ENCODE peak calls at places on chromosomes 12 and 14, in eight cellular contexts. One of them, this sample, is unnamed. For H3K4me1, the result is how much of the 10 kb centered on the place peaks cover.

GRCh38 chr12:23084236-23084995 is 459.4 kb downstream of the ETNK1 start:
- DNase-seq in Panc1: no peak
- DNase-seq in esophagus muscularis mucosa: no peak
- DNase-seq in stomach: no peak
- DNase-seq in upper lobe of left lung: no peak
- DNase-seq in GM23338: no peak
- DNase-seq in breast epithelium: no peak
- DNase-seq in H1: no peak
- DNase-seq in this sample: no peak

GRCh38 chr12:84070311-84070710 is 842.3 kb downstream of the SLC6A15 start:
- DNase-seq in upper lobe of left lung: no peak
- DNase-seq in Panc1: no peak
- DNase-seq in stomach: no peak
- DNase-seq in H1: no peak
- DNase-seq in breast epithelium: no peak
- DNase-seq in esophagus muscularis mucosa: no peak
- DNase-seq in GM23338: no peak
- DNase-seq in this sample: no peak

GRCh38 chr12:132131229-132131628 is 12.9 kb downstream of the DDX51 start:
- DNase-seq in Panc1: no peak
- DNase-seq in H1: no peak
- DNase-seq in esophagus muscularis mucosa: no peak
- DNase-seq in stomach: no peak
- DNase-seq in GM23338: no peak
- DNase-seq in breast epithelium: no peak
- DNase-seq in upper lobe of left lung: no peak
- DNase-seq in this sample: no peak

GRCh38 chr14:77000340-77001235 is 27.9 kb downstream of the IRF2BPL start:
- DNase-seq in breast epithelium: no peak
- DNase-seq in Panc1: no peak
- DNase-seq in stomach: peak
- DNase-seq in H1: no peak
- DNase-seq in GM23338: peak
- DNase-seq in upper lobe of left lung: no peak
- DNase-seq in esophagus muscularis mucosa: no peak
- DNase-seq in this sample: no peak

GRCh38 chr14:73746540-73747385 is 32.6 kb upstream of the PNMA1 start:
- DNase-seq in GM23338: no peak
- DNase-seq in esophagus muscularis mucosa: no peak
- DNase-seq in stomach: no peak
- DNase-seq in H1: no peak
- DNase-seq in breast epithelium: no peak
- DNase-seq in upper lobe of left lung: no peak
- DNase-seq in Panc1: no peak
- DNase-seq in this sample: no peak

GRCh38 chr14:89767861-89768268 is 186.7 kb downstream of the EFCAB11 start:
- DNase-seq in Panc1: peak
- DNase-seq in H1: no peak
- DNase-seq in breast epithelium: no peak
- DNase-seq in esophagus muscularis mucosa: no peak
- DNase-seq in GM23338: peak
- DNase-seq in upper lobe of left lung: no peak
- DNase-seq in stomach: no peak
- DNase-seq in this sample: no peak

GRCh38 chr12:117045998-117046374 is 53.2 kb downstream of the TESC start:
- DNase-seq in Panc1: no peak
- DNase-seq in esophagus muscularis mucosa: no peak
- DNase-seq in H1: no peak
- DNase-seq in breast epithelium: no peak
- DNase-seq in stomach: no peak
- DNase-seq in GM23338: peak
- DNase-seq in upper lobe of left lung: no peak
- DNase-seq in this sample: no peak

GRCh38 chr14:101639257-101639833 is 78.0 kb downstream of the DIO3 start:
- DNase-seq in GM23338: no peak
- DNase-seq in stomach: no peak
- DNase-seq in Panc1: no peak
- DNase-seq in esophagus muscularis mucosa: no peak
- DNase-seq in breast epithelium: no peak
- DNase-seq in upper lobe of left lung: no peak
- DNase-seq in H1: no peak
- DNase-seq in this sample: no peak

GRCh38 chr12:51706206-51706605 is 115.2 kb downstream of the SCN8A start:
- DNase-seq in H1: no peak
- DNase-seq in stomach: no peak
- DNase-seq in breast epithelium: no peak
- DNase-seq in Panc1: no peak
- DNase-seq in upper lobe of left lung: no peak
- DNase-seq in GM23338: no peak
- DNase-seq in esophagus muscularis mucosa: no peak
- DNase-seq in this sample: no peak

GRCh38 chr14:34069854-34070582 is 119.1 kb upstream of the EGLN3 start:
- DNase-seq in breast epithelium: no peak
- DNase-seq in Panc1: no peak
- DNase-seq in esophagus muscularis mucosa: no peak
- DNase-seq in upper lobe of left lung: no peak
- DNase-seq in GM23338: no peak
- DNase-seq in H1: no peak
- DNase-seq in stomach: no peak
- DNase-seq in this sample: no peak

GRCh38 chr14:21498540-21499526 is 12.3 kb downstream of the METTL3 start:
- DNase-seq in stomach: no peak
- DNase-seq in upper lobe of left lung: no peak
- DNase-seq in breast epithelium: no peak
- DNase-seq in Panc1: no peak
- DNase-seq in H1: no peak
- DNase-seq in esophagus muscularis mucosa: no peak
- DNase-seq in GM23338: peak
- DNase-seq in this sample: no peak

GRCh38 chr12:87975879-87976278 is 53.3 kb downstream of the C12orf50 start:
- DNase-seq in esophagus muscularis mucosa: no peak
- DNase-seq in upper lobe of left lung: no peak
- DNase-seq in Panc1: no peak
- DNase-seq in breast epithelium: no peak
- DNase-seq in H1: no peak
- DNase-seq in stomach: no peak
- DNase-seq in GM23338: no peak
- DNase-seq in this sample: no peak

GRCh38 chr12:94689002-94689645 is 38.8 kb upstream of the TMCC3 start:
- DNase-seq in Panc1: no peak
- DNase-seq in GM23338: no peak
- DNase-seq in upper lobe of left lung: no peak
- DNase-seq in esophagus muscularis mucosa: no peak
- DNase-seq in stomach: no peak
- DNase-seq in breast epithelium: no peak
- DNase-seq in H1: no peak
- DNase-seq in this sample: no peak

GRCh38 chr12:48972213-48973021 is 882 bp upstream of the WNT10B start:
- DNase-seq in breast epithelium: no peak
- DNase-seq in Panc1: no peak
- DNase-seq in stomach: no peak
- DNase-seq in upper lobe of left lung: no peak
- DNase-seq in GM23338: peak
- DNase-seq in esophagus muscularis mucosa: no peak
- DNase-seq in H1: no peak
- DNase-seq in this sample: no peak

GRCh38 chr12:111448831-111449790 is 43.4 kb downstream of the SH2B3 start:
- DNase-seq in H1: no peak
- DNase-seq in Panc1: no peak
- DNase-seq in stomach: peak
- DNase-seq in upper lobe of left lung: no peak
- DNase-seq in GM23338: no peak
- DNase-seq in breast epithelium: peak
- DNase-seq in esophagus muscularis mucosa: peak
- DNase-seq in this sample: no peak

GRCh38 chr12:67919406-67919805 is 69.8 kb upstream of the IFNG-AS1 start:
- DNase-seq in upper lobe of left lung: no peak
- DNase-seq in breast epithelium: no peak
- DNase-seq in esophagus muscularis mucosa: no peak
- DNase-seq in H1: no peak
- DNase-seq in GM23338: no peak
- DNase-seq in stomach: no peak
- DNase-seq in Panc1: no peak
- DNase-seq in this sample: no peak

GRCh38 chr12:82279597-82279996 is 78.6 kb downstream of the CCDC59 start:
- DNase-seq in esophagus muscularis mucosa: no peak
- DNase-seq in Panc1: no peak
- DNase-seq in breast epithelium: no peak
- DNase-seq in upper lobe of left lung: no peak
- DNase-seq in H1: no peak
- DNase-seq in GM23338: no peak
- DNase-seq in stomach: no peak
- DNase-seq in this sample: no peak

GRCh38 chr14:94213021-94213420 is 38.9 kb downstream of the PPP4R4 start:
- DNase-seq in upper lobe of left lung: no peak
- DNase-seq in Panc1: no peak
- DNase-seq in breast epithelium: no peak
- DNase-seq in GM23338: no peak
- DNase-seq in H1: no peak
- DNase-seq in stomach: no peak
- DNase-seq in esophagus muscularis mucosa: no peak
- DNase-seq in this sample: no peak

GRCh38 chr14:28690029-28690683 is 76.4 kb upstream of the FOXG1 start:
- DNase-seq in breast epithelium: no peak
- DNase-seq in esophagus muscularis mucosa: no peak
- DNase-seq in H1: no peak
- DNase-seq in stomach: no peak
- DNase-seq in upper lobe of left lung: no peak
- DNase-seq in Panc1: no peak
- DNase-seq in GM23338: no peak
- DNase-seq in this sample: no peak

GRCh38 chr14:64246688-64247087 is 47.5 kb downstream of the ESR2 start:
- DNase-seq in upper lobe of left lung: no peak
- DNase-seq in breast epithelium: no peak
- DNase-seq in GM23338: no peak
- DNase-seq in stomach: no peak
- DNase-seq in Panc1: no peak
- DNase-seq in H1: no peak
- DNase-seq in esophagus muscularis mucosa: no peak
- DNase-seq in this sample: no peak

GRCh38 chr14:92603309-92604257 is 90.0 kb downstream of the RIN3 start:
- DNase-seq in Panc1: no peak
- DNase-seq in upper lobe of left lung: peak
- DNase-seq in GM23338: peak
- DNase-seq in stomach: no peak
- DNase-seq in H1: no peak
- DNase-seq in breast epithelium: peak
- DNase-seq in esophagus muscularis mucosa: no peak
- DNase-seq in this sample: no peak

DNA sequence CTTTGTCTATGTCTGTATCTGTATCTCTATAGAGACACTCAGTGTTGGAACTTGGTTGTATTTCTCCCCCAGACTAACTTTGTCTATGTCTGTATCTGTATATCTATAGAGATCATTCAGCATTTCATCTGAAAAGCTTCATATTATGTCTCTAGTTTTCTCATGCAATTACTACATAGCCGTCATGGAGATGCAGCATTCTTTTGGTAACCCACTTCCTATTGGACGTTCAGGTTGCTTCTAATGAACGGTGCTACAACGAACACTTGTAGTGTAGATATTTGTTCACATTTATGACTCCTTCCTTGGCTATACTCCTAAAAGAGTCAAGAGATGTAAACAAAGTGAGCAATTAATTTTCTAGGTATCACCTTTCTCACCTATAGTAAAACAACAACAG is 81.5 kb upstream of the KCNA1 start:
- DNase-seq in breast epithelium: no peak
- DNase-seq in upper lobe of left lung: no peak
- DNase-seq in H1: no peak
- DNase-seq in stomach: no peak
- DNase-seq in esophagus muscularis mucosa: no peak
- DNase-seq in GM23338: no peak
- DNase-seq in Panc1: no peak
- DNase-seq in this sample: no peak
- H3K4me1 ChIP-seq in breast epithelium: under half
- H3K4me1 ChIP-seq in upper lobe of left lung: under half
- H3K4me1 ChIP-seq in H1: under half
- H3K4me1 ChIP-seq in stomach: under half
- H3K4me1 ChIP-seq in esophagus muscularis mucosa: under half
- H3K4me1 ChIP-seq in GM23338: under half
- H3K4me1 ChIP-seq in Panc1: under half
- H3K4me1 ChIP-seq in this sample: under half

DNA sequence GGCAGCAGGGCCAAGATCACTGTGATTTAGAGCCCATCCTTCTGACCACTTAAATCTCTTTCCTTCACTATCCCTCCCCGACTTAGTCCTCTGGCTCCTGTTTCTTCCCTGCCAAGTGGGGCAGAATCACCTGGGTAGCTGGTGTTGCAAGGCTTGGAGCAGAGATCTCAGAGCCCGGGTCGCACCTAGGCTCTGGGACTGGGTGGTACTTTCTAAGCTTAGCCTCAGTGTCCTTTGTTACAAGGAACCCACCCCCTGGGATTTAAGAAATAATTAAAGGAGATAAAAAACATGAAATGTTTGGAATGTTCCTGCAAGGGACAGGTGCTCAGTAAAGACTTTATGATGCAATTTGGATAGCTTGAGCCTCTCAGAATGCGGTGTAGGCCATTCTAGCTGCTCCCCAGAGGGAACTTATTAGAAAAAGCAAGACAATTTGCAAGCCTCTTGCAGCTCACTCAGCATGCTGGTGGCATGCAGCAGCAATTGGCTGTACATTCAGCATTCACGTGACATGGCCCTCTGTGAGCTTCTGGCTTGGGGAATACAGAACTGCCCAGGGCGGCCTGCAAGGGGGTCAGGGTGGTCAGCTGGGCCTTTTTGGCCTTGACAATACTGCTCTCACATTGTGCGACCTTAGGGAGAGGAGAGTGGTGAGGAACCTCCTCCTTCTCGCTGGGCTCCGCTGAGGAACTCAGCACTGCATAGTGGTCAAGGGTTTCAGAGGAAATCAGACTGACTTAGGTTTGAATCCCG is 16.8 kb downstream of the C14orf132 start:
- DNase-seq in GM23338: no peak
- DNase-seq in esophagus muscularis mucosa: no peak
- DNase-seq in Panc1: no peak
- DNase-seq in breast epithelium: no peak
- DNase-seq in stomach: peak
- DNase-seq in upper lobe of left lung: no peak
- DNase-seq in H1: no peak
- DNase-seq in this sample: peak
- H3K27ac ChIP-seq in GM23338: no peak
- H3K27ac ChIP-seq in esophagus muscularis mucosa: no peak
- H3K27ac ChIP-seq in Panc1: no peak
- H3K27ac ChIP-seq in breast epithelium: no peak
- H3K27ac ChIP-seq in stomach: no peak
- H3K27ac ChIP-seq in upper lobe of left lung: no peak
- H3K27ac ChIP-seq in H1: no peak
- H3K27ac ChIP-seq in this sample: peak

GRCh38 chr14:103500148-103500990 is 22.3 kb downstream of the CKB start:
- DNase-seq in Panc1: no peak
- DNase-seq in esophagus muscularis mucosa: peak
- DNase-seq in breast epithelium: peak
- DNase-seq in GM23338: peak
- DNase-seq in upper lobe of left lung: peak
- DNase-seq in stomach: peak
- DNase-seq in H1: peak
- DNase-seq in this sample: no peak
- TF ChIP-seq POLR2AphosphoS5 in Panc1: no peak
- TF ChIP-seq POLR2AphosphoS5 in esophagus muscularis mucosa: peak
- TF ChIP-seq POLR2AphosphoS5 in breast epithelium: peak
- TF ChIP-seq POLR2AphosphoS5 in GM23338: no peak
- TF ChIP-seq POLR2AphosphoS5 in upper lobe of left lung: no peak
- TF ChIP-seq POLR2AphosphoS5 in stomach: peak
- TF ChIP-seq POLR2AphosphoS5 in H1: no peak
- TF ChIP-seq POLR2AphosphoS5 in this sample: peak

GRCh38 chr14:105348945-105349699 is 34.6 kb downstream of the PACS2 start:
- DNase-seq in H1: no peak
- DNase-seq in Panc1: no peak
- DNase-seq in GM23338: no peak
- DNase-seq in stomach: no peak
- DNase-seq in upper lobe of left lung: no peak
- DNase-seq in breast epithelium: no peak
- DNase-seq in esophagus muscularis mucosa: no peak
- DNase-seq in this sample: no peak
- H3K4me1 ChIP-seq in H1: under half
- H3K4me1 ChIP-seq in Panc1: under half
- H3K4me1 ChIP-seq in GM23338: under half
- H3K4me1 ChIP-seq in stomach: under half
- H3K4me1 ChIP-seq in upper lobe of left lung: under half
- H3K4me1 ChIP-seq in breast epithelium: under half
- H3K4me1 ChIP-seq in esophagus muscularis mucosa: under half
- H3K4me1 ChIP-seq in this sample: under half